ENCODE peak calls at places on chromosome 16, in six cellular contexts. V, W, J, G, Q and K are unnamed samples.

GRCh38 chr16:49701867-49702494 is 153.9 kb downstream of the ZNF423 start:
- DNase-seq in V (peak; percentile 29), W (no peak), J (peak; percentile 82), G (no peak), Q (no peak), K (no peak)

GRCh38 chr16:11309895-11310633 is 28.9 kb upstream of the PRM1 start:
- DNase-seq in V (no peak), W (no peak), J (no peak), G (no peak), Q (no peak), K (no peak)

GRCh38 chr16:77579283-77579985 is 142.9 kb upstream of the NUDT7 start:
- DNase-seq in V (no peak), W (no peak), J (no peak), G (no peak), Q (no peak), K (no peak)

GRCh38 chr16:977096-977701 is 4.4 kb upstream of the SOX8 start:
- DNase-seq in V (no peak), W (no peak), J (no peak), G (no peak), Q (no peak), K (no peak)

GRCh38 chr16:74936902-74937560 is 47.9 kb downstream of the WDR59 start:
- DNase-seq in V (peak; percentile 9), W (no peak), J (no peak), G (no peak), Q (no peak), K (no peak)

GRCh38 chr16:80125677-80126076 is 415.1 kb upstream of the DYNLRB2 start:
- DNase-seq in V (no peak), W (no peak), J (peak; percentile 58), G (no peak), Q (no peak), K (no peak)

GRCh38 chr16:57131351-57131970 is 39.1 kb downstream of the CPNE2 start:
- DNase-seq in V (no peak), W (no peak), J (no peak), G (no peak), Q (no peak), K (no peak)

GRCh38 chr16:88861359-88861758 is 4.4 kb downstream of the TRAPPC2L start:
- DNase-seq in V (no peak), W (no peak), J (no peak), G (no peak), Q (no peak), K (no peak)

GRCh38 chr16:68370921-68371651 is 60.3 kb downstream of the PRMT7 start:
- DNase-seq in V (no peak), W (peak; percentile 34), J (peak; percentile 54), G (no peak), Q (no peak), K (no peak)

GRCh38 chr16:85527767-85528297 is 85.3 kb upstream of the GSE1 start:
- DNase-seq in V (no peak), W (no peak), J (no peak), G (no peak), Q (no peak), K (no peak)

GRCh38 chr16:85530370-85530739 is 82.8 kb upstream of the GSE1 start:
- DNase-seq in V (no peak), W (no peak), J (no peak), G (no peak), Q (no peak), K (no peak)

GRCh38 chr16:85531516-85531915 is 81.6 kb upstream of the GSE1 start:
- DNase-seq in V (no peak), W (no peak), J (no peak), G (no peak), Q (no peak), K (no peak)

GRCh38 chr16:85528528-85529387 is 84.4 kb upstream of the GSE1 start:
- DNase-seq in V (peak; percentile 38), W (peak; percentile 7), J (no peak), G (no peak), Q (no peak), K (peak; percentile 67)

DNA sequence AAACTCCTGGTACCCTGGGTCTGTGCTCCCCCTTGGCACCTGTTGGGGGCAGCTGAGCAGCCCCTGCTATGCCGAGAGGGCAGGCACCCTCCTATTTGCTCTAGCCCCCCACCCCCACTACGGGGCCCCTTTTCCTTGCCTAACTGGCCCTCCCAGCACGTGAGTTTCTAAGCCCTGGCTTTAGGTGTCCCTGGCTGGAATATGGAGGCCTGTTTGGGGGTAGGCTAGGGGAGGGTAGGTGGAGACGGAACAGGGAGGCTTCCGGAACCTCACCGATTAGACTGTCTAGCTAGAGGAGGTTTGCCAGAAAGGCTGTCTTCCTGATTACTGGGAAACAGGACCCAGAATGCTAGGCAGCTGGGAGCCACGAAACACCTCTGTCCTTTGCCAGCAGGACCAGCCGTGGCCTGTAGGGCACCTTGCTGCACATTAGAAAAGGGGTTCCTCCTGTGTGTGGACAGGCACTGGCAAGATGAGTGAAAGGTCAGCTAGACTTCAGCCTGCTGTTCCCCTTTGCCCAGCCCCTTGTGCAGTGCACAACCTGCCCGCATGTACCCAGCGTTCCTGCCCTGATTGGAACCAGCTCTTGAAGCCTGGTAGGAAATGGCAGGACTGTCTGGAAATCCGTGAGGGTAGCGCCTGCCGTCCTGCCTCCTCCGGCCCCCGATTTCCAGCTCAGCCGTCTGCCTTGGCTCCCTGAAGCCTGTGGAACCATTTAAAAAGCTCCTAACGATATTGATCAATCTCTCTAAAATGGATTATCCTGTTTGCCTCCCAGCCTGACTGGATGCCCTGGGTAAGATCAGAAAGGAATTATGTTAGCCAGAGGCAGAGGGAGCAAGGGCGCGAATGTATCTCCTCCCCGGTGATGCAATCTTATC is 83.4 kb upstream of the GSE1 start:
- DNase-seq in V (no peak), W (no peak), J (no peak), G (no peak), Q (no peak), K (no peak)
- TF ChIP-seq CTCF in V (no peak), W (no peak), J (no peak), G (no peak), Q (no peak), K (peak; percentile 27)

GRCh38 chr16:85762970-85763369 is 12.1 kb upstream of the C16orf74 start:
- DNase-seq in V (no peak), W (no peak), J (no peak), G (no peak), Q (no peak), K (no peak)

GRCh38 chr16:85757341-85757822 is 6.5 kb upstream of the C16orf74 start:
- DNase-seq in V (no peak), W (no peak), J (no peak), G (no peak), Q (peak; percentile 58), K (no peak)

GRCh38 chr16:85759136-85759535 is 8.2 kb upstream of the C16orf74 start:
- DNase-seq in V (no peak), W (no peak), J (no peak), G (no peak), Q (no peak), K (no peak)

GRCh38 chr16:85761866-85762265 is 11.0 kb upstream of the C16orf74 start:
- DNase-seq in V (no peak), W (no peak), J (no peak), G (no peak), Q (no peak), K (no peak)

GRCh38 chr16:85759631-85760419 is 8.9 kb upstream of the C16orf74 start:
- DNase-seq in V (peak; percentile 60), W (no peak), J (no peak), G (no peak), Q (no peak), K (peak; percentile 66)
- H3K4me1 ChIP-seq in V (no peaks in the 10 kb centered on the region), W (no peaks in the 10 kb centered on the region), J (no peaks in the 10 kb centered on the region), G (no peaks in the 10 kb centered on the region), Q (peaks cover 15% of the 10 kb centered on the region), K (no peaks in the 10 kb centered on the region)

GRCh38 chr16:27319257-27319965 is 5.6 kb downstream of the IL4R start:
- DNase-seq in V (no peak), W (no peak), J (no peak), G (no peak), Q (no peak), K (no peak)

GRCh38 chr16:27320261-27321012 is 6.7 kb downstream of the IL4R start:
- DNase-seq in V (no peak), W (no peak), J (no peak), G (no peak), Q (no peak), K (no peak)

GRCh38 chr16:27318399-27319256 is 4.9 kb downstream of the IL4R start:
- DNase-seq in V (no peak), W (peak; percentile 33), J (peak; percentile 72), G (no peak), Q (peak; percentile 97), K (no peak)

GRCh38 chr16:27322858-27323780 is 9.3 kb downstream of the IL4R start:
- DNase-seq in V (peak; percentile 85), W (no peak), J (no peak), G (no peak), Q (peak; percentile 78), K (peak; percentile 68)

DNA sequence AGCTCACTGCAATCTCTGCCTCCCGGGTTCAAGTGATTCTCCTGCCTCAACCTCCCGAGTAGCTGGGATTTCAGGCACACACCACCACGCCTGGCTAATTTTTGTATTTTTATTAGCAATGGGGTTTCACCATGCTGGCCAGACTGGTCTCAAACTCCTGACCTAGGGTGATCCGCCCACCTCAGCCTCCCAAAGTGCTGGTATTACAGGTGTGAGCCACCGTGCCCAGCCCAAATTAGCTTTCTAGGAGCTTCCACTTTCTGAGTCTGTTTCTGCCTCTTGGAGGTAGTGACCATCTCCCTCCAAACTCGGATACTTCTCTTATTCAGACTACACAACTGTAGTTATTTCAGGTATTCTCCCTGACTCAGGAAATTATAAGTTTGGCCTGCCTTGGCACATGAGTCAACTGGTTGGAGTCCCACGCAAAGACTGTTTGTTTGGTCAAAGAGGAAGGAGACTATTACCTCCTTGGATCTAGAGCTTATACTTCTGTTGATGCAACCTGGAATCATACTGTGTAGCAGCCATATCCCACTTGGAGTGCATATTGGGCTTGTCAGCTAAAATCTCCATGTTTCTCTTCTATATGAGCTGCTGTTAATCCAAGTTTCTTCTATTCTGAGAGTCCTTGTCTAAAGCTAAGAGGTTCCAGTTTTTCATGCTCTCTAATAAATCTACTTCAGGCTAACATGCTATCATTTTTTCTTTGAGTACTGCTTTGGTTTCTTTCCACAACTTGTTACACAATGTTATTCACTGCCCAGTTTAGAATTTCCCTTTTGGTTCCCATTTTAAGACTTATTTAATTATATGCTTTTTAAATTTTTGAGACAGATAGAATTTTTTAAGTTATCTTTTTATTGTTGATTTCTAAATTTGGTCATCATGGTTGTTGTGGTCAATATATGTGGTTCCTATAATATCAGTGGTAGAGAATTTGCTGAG is 7.5 kb downstream of the IL4R start:
- DNase-seq in V (no peak), W (no peak), J (no peak), G (no peak), Q (peak; percentile 63), K (no peak)
- TF ChIP-seq CTCF in V (no peak), W (no peak), J (no peak), G (no peak), Q (no peak), K (no peak)

DNA sequence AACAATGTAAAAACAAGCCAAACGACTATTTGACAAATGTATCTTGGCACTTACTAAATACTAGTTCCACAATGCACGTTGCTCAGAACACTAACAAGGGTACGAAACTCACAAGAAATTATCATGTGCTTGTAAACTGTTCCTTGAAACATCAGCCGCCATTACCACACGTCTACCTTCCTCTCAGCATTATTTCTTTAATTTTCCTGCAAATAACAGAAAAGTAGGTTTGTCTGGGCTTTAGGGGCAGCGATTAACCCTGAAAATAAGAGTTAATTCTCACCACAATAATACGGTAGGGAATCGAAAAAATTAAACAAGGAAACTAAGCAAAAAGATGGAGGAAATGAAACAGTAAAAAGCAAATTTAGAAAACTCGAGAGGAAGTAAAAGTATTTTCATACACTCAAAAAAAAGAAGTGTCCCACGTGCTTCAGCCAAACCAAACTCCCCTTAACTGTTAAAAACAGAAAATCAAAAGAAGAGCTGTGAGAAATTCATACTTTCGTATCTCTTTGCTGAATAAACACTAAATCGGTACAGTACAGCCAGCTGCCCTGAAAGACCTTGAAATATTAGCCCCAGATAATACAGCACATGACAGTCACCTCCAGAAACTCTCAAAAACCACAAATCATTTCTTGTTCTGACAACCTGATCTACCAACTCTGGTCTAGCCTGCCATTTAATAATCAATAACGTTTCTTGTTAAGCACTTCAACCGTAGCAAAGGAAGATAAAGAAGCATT is 1.2 kb downstream of the ARHGAP17 start:
- DNase-seq in V (no peak), W (no peak), J (no peak), G (no peak), Q (no peak), K (no peak)
- H3K4me1 ChIP-seq in V (peaks cover 42% of the 10 kb centered on the region), W (peaks cover 49% of the 10 kb centered on the region), J (peaks cover 60% of the 10 kb centered on the region), G (peaks cover 60% of the 10 kb centered on the region), Q (no peaks in the 10 kb centered on the region), K (peaks cover 39% of the 10 kb centered on the region)